ENCODE peak calls at places on chromosomes 2 and 18, in ten cellular contexts. M is cardiac muscle cell; P is Peyer's patch; D is epithelial cell of esophagus; Y is small intestine; W is WERI-Rb-1; X is stimulated activated naive CD8-positive, alpha-beta T cell treated with anti-CD3 and anti-CD28 coated beads, Interleukin-15, Interleukin-2, amounts not matched to agents 100 U/mL and 50 U/mL, for 24 hours; R is DMS 273 treated with DMSO at 0.1 percent for 48 hours; O is cardiac septum; E is KG1. K is an unnamed sample.

GRCh38 chr2:224217962-224218347 is 178.9 kb upstream of the SERPINE2 start:
- DNase-seq in M (peak), P (no peak), D (peak), Y (no peak), W (no peak), X (no peak), R (no peak), O (no peak), E (no peak), K (no peak)

GRCh38 chr2:202001826-202002225 is 31.8 kb upstream of the FZD7 start:
- DNase-seq in M (no peak), P (no peak), D (no peak), Y (no peak), W (no peak), X (no peak), R (no peak), O (no peak), E (no peak), K (no peak)

GRCh38 chr2:240783819-240784621 is 36.0 kb downstream of the KIF1A start:
- DNase-seq in M (no peak), P (no peak), D (no peak), Y (no peak), W (no peak), X (no peak), R (no peak), O (no peak), E (no peak), K (no peak)

GRCh38 chr2:226772389-226773179 is 27.0 kb downstream of the IRS1 start:
- DNase-seq in M (peak), P (no peak), D (no peak), Y (peak), W (no peak), X (no peak), R (no peak), O (no peak), E (no peak), K (no peak)

GRCh38 chr2:234555616-234556249 is 58.9 kb upstream of the ARL4C start:
- DNase-seq in M (no peak), P (peak), D (no peak), Y (peak), W (no peak), X (no peak), R (no peak), O (no peak), E (no peak), K (no peak)

GRCh38 chr2:126664234-126664633 is 8.3 kb downstream of the GYPC start:
- DNase-seq in M (no peak), P (no peak), D (no peak), Y (no peak), W (no peak), X (peak), R (no peak), O (no peak), E (no peak), K (no peak)

GRCh38 chr2:217717541-217717940 is 285.3 kb downstream of the TNS1 start:
- DNase-seq in M (no peak), P (no peak), D (no peak), Y (no peak), W (no peak), X (no peak), R (no peak), O (peak), E (no peak), K (no peak)

GRCh38 chr2:215171151-215171550 is 32.7 kb upstream of the ABCA12 start:
- DNase-seq in M (peak), P (no peak), D (no peak), Y (peak), W (no peak), X (no peak), R (no peak), O (no peak), E (no peak), K (no peak)

GRCh38 chr2:42572297-42573081 is 4.1 kb downstream of the MTA3 start:
- DNase-seq in M (no peak), P (peak), D (peak), Y (no peak), W (no peak), X (no peak), R (no peak), O (no peak), E (no peak), K (no peak)

GRCh38 chr2:30688956-30689401 is 118.3 kb downstream of the CAPN13 start:
- DNase-seq in M (no peak), P (no peak), D (no peak), Y (no peak), W (peak), X (no peak), R (peak), O (no peak), E (no peak), K (peak)

GRCh38 chr18:21398121-21398520 is 156.1 kb downstream of the GREB1L start:
- DNase-seq in M (no peak), P (no peak), D (no peak), Y (no peak), W (peak), X (no peak), R (no peak), O (no peak), E (no peak), K (peak)

GRCh38 chr2:15695582-15696330 is 104.1 kb downstream of the DDX1 start:
- DNase-seq in M (no peak), P (no peak), D (no peak), Y (no peak), W (no peak), X (no peak), R (no peak), O (no peak), E (no peak), K (no peak)

GRCh38 chr2:217106650-217107014 is 246.8 kb upstream of the TNP1 start:
- DNase-seq in M (peak), P (no peak), D (peak), Y (no peak), W (no peak), X (no peak), R (no peak), O (no peak), E (no peak), K (peak)

GRCh38 chr2:45269149-45269793 is 260.0 kb upstream of the SIX2 start:
- DNase-seq in M (peak), P (no peak), D (no peak), Y (no peak), W (no peak), X (no peak), R (no peak), O (no peak), E (no peak), K (no peak)

GRCh38 chr2:160721089-160722040 is 227.8 kb upstream of the RBMS1 start:
- DNase-seq in M (no peak), P (no peak), D (no peak), Y (no peak), W (no peak), X (no peak), R (no peak), O (no peak), E (no peak), K (no peak)

GRCh38 chr18:11752116-11752911 is 63.2 kb downstream of the GNAL start:
- DNase-seq in M (peak), P (no peak), D (peak), Y (no peak), W (no peak), X (peak), R (no peak), O (no peak), E (no peak), K (peak)

GRCh38 chr2:3571284-3571683 is 3.8 kb upstream of the RPS7 start:
- DNase-seq in M (no peak), P (no peak), D (peak), Y (no peak), W (no peak), X (no peak), R (no peak), O (no peak), E (no peak), K (peak)

GRCh38 chr18:79962835-79963657 is 1.4 kb upstream of the HSBP1L1 start:
- DNase-seq in M (no peak), P (peak), D (no peak), Y (no peak), W (no peak), X (peak), R (no peak), O (no peak), E (no peak), K (no peak)

GRCh38 chr2:120812866-120813265 is 77.2 kb downstream of the GLI2 start:
- DNase-seq in M (no peak), P (no peak), D (no peak), Y (no peak), W (no peak), X (no peak), R (no peak), O (no peak), E (no peak), K (no peak)

GRCh38 chr18:57397440-57397839 is 37.7 kb upstream of the ONECUT2 start:
- DNase-seq in M (no peak), P (no peak), D (peak), Y (no peak), W (no peak), X (no peak), R (no peak), O (no peak), E (no peak), K (no peak)

GRCh38 chr18:10291568-10291981 is 162.9 kb upstream of the APCDD1 start:
- DNase-seq in M (no peak), P (no peak), D (no peak), Y (no peak), W (no peak), X (no peak), R (no peak), O (no peak), E (no peak), K (no peak)

GRCh38 chr2:218897394-218898108 is 16.9 kb downstream of the WNT10A start:
- DNase-seq in M (no peak), P (no peak), D (no peak), Y (no peak), W (no peak), X (peak), R (no peak), O (no peak), E (no peak), K (no peak)

GRCh38 chr2:86221066-86221684 is 21.9 kb downstream of the MRPL35 start:
- DNase-seq in M (peak), P (peak), D (peak), Y (peak), W (peak), X (peak), R (no peak), O (no peak), E (no peak), K (peak)

GRCh38 chr18:13712400-13713131 is 13.8 kb downstream of the FAM210A start:
- DNase-seq in M (no peak), P (no peak), D (no peak), Y (peak), W (no peak), X (no peak), R (no peak), O (no peak), E (no peak), K (no peak)

GRCh38 chr2:144937899-144938298 is 418.0 kb upstream of the ZEB2 start:
- DNase-seq in M (peak), P (no peak), D (no peak), Y (no peak), W (no peak), X (no peak), R (no peak), O (no peak), E (no peak), K (no peak)

GRCh38 chr2:168494190-168494711 is 38.2 kb downstream of the CERS6 start:
- DNase-seq in M (peak), P (peak), D (peak), Y (peak), W (no peak), X (no peak), R (no peak), O (no peak), E (no peak), K (no peak)

GRCh38 chr2:41169744-41170143 is 717.9 kb upstream of the SLC8A1 start:
- DNase-seq in M (no peak), P (no peak), D (no peak), Y (no peak), W (no peak), X (no peak), R (no peak), O (no peak), E (no peak), K (no peak)

GRCh38 chr2:134453476-134453875 is 199.6 kb downstream of the MGAT5 start:
- DNase-seq in M (no peak), P (no peak), D (no peak), Y (no peak), W (no peak), X (no peak), R (no peak), O (peak), E (no peak), K (no peak)

GRCh38 chr2:235588750-235589149 is 94.9 kb downstream of the AGAP1 start:
- DNase-seq in M (no peak), P (no peak), D (no peak), Y (peak), W (no peak), X (no peak), R (no peak), O (no peak), E (no peak), K (no peak)

GRCh38 chr2:160224060-160224459 is 24.0 kb upstream of the ITGB6 start:
- DNase-seq in M (peak), P (no peak), D (peak), Y (peak), W (no peak), X (peak), R (no peak), O (no peak), E (no peak), K (no peak)

GRCh38 chr18:80181642-80182461 is 65.5 kb downstream of the PARD6G start:
- DNase-seq in M (no peak), P (no peak), D (no peak), Y (no peak), W (no peak), X (no peak), R (no peak), O (no peak), E (no peak), K (no peak)

GRCh38 chr2:127157651-127158460 is 50.9 kb upstream of the BIN1 start:
- DNase-seq in M (peak), P (no peak), D (no peak), Y (no peak), W (peak), X (no peak), R (no peak), O (peak), E (no peak), K (peak)

K was measured in NCI-H82.